ENCODE peak calls at places on chromosomes 6 and 20, in six cellular contexts. Q is posterior cingulate gyrus; V is colonic mucosa; N is fibroblast of villous mesenchyme; E is central memory CD8-positive, alpha-beta T cell; M is activated naive CD4-positive, alpha-beta T cell treated with anti-CD3 and anti-CD28 coated beads, Interleukin-2, amount 10 ng/mL, durations not matched to agents 7 days and 5 days. Z is an unnamed sample.

GRCh38 chr6:117502580-117502979 is 20.1 kb downstream of the DCBLD1 start:
- DNase-seq in N (no peak), E (no peak), V (no peak), Q (no peak), M (no peak), Z (no peak)

GRCh38 chr6:112252571-112253504 is 1.5 kb downstream of the LAMA4 start:
- DNase-seq in N (no peak), V (no peak), M (no peak), Q (no peak), E (no peak), Z (no peak)

GRCh38 chr6:131009790-131010189 is 53.3 kb downstream of the EPB41L2 start:
- DNase-seq in M (no peak), V (no peak), E (no peak), Q (no peak), N (no peak), Z (no peak)

GRCh38 chr6:14335071-14335470 is 217.5 kb downstream of the CD83 start:
- DNase-seq in M (no peak), V (no peak), N (no peak), E (no peak), Q (no peak), Z (no peak)

GRCh38 chr6:2797564-2798014 is 32.4 kb downstream of the WRNIP1 start:
- DNase-seq in N (peak), V (no peak), Q (no peak), E (no peak), M (no peak), Z (no peak)

GRCh38 chr6:88761237-88762031 is 202.0 kb downstream of the RNGTT start:
- DNase-seq in V (no peak), N (no peak), M (no peak), E (no peak), Q (peak), Z (no peak)

GRCh38 chr20:53487453-53487852 is 106.2 kb downstream of the ZNF217 start:
- DNase-seq in V (no peak), Q (no peak), N (no peak), M (no peak), E (no peak), Z (no peak)

GRCh38 chr20:26167499-26167898 is 470.8 kb upstream of the ZNF337 start:
- DNase-seq in E (no peak), Q (no peak), N (no peak), V (no peak), M (no peak), Z (no peak)

GRCh38 chr6:169109821-169110220 is 143.8 kb downstream of the THBS2 start:
- DNase-seq in Q (no peak), N (peak), M (no peak), V (no peak), E (no peak), Z (no peak)

Z was measured in stimulated activated CD8-positive, alpha-beta memory T cell treated with anti-CD3 and anti-CD28 coated beads, Interleukin-4, amount 100 ng/mL, for 1 hour.